ENCODE peak calls at places on chromosomes 16 and 17, in four cellular contexts. U, R, B and W are unnamed samples.

GRCh38 chr17:80498242-80498919 is 22.0 kb upstream of the NPTX1 start:
- DNase-seq in U (peak), R (no peak), B (no peak), W (no peak)

GRCh38 chr17:30372755-30373154 is 6.0 kb upstream of the CPD start:
- DNase-seq in U (no peak), R (peak), B (no peak), W (no peak)

GRCh38 chr17:27538156-27538955 is 82.1 kb downstream of the KSR1 start:
- DNase-seq in U (no peak), R (no peak), B (no peak), W (no peak)

GRCh38 chr17:29526322-29526721 is 40.5 kb downstream of the ABHD15 start:
- DNase-seq in U (no peak), R (no peak), B (no peak), W (no peak)

GRCh38 chr17:73705594-73705993 is 61.3 kb upstream of the SDK2 start:
- DNase-seq in U (no peak), R (no peak), B (no peak), W (no peak)

GRCh38 chr16:35795361-35796029 is 2336.1 kb downstream of the TP53TG3F start:
- DNase-seq in U (no peak), R (no peak), B (no peak), W (no peak)

GRCh38 chr16:88770459-88771293 is 14.3 kb downstream of the PIEZO1 start:
- DNase-seq in U (peak), R (peak), B (no peak), W (peak)

GRCh38 chr16:84246679-84247077 is 6.9 kb upstream of the KCNG4 start:
- DNase-seq in U (no peak), R (peak), B (no peak), W (no peak)

GRCh38 chr16:57564571-57565270 is 22.3 kb downstream of the ADGRG5 start:
- DNase-seq in U (no peak), R (no peak), B (no peak), W (no peak)

GRCh38 chr17:6476061-6476833 is 32.0 kb downstream of the PIMREG start:
- DNase-seq in U (no peak), R (no peak), B (no peak), W (no peak)

GRCh38 chr17:31581022-31581483 is 189.6 kb downstream of the RAB11FIP4 start:
- DNase-seq in U (no peak), R (no peak), B (no peak), W (no peak)

GRCh38 chr17:41625602-41626001 is 1.2 kb upstream of the KRT17 start:
- DNase-seq in U (no peak), R (no peak), B (no peak), W (no peak)

GRCh38 chr17:58822148-58823050 is 66.7 kb downstream of the PPM1E start:
- DNase-seq in U (no peak), R (no peak), B (no peak), W (no peak)

GRCh38 chr17:81466564-81467472 is 45.8 kb downstream of the ACTG1 start:
- DNase-seq in U (peak), R (no peak), B (no peak), W (no peak)

GRCh38 chr17:35433075-35433894 is 985 bp upstream of the SLFN12 start:
- DNase-seq in U (peak), R (peak), B (peak), W (peak)

GRCh38 chr16:30766922-30767284 is 4.8 kb downstream of the RNF40 start:
- DNase-seq in U (no peak), R (no peak), B (no peak), W (no peak)

GRCh38 chr16:28186752-28187151 is 25.0 kb downstream of the XPO6 start:
- DNase-seq in U (no peak), R (no peak), B (no peak), W (no peak)

GRCh38 chr17:69960755-69961154 is 114.3 kb upstream of the KCNJ16 start:
- DNase-seq in U (no peak), R (no peak), B (no peak), W (no peak)

GRCh38 chr16:21281698-21282389 is 3.8 kb upstream of the CRYM start:
- DNase-seq in U (no peak), R (no peak), B (no peak), W (no peak)

GRCh38 chr16:21647562-21648164 is 4.7 kb downstream of the IGSF6 start:
- DNase-seq in U (peak), R (no peak), B (no peak), W (no peak)

GRCh38 chr17:55708575-55708974 is 14.1 kb downstream of the TMEM100 start:
- DNase-seq in U (no peak), R (no peak), B (no peak), W (no peak)

GRCh38 chr16:69593756-69594155 is 28.0 kb downstream of the NFAT5 start:
- DNase-seq in U (peak), R (no peak), B (no peak), W (no peak)

GRCh38 chr16:53812914-53813313 is 109.0 kb downstream of the FTO start:
- DNase-seq in U (no peak), R (peak), B (no peak), W (no peak)

GRCh38 chr17:60321336-60322055 is 70.4 kb downstream of the USP32 start:
- DNase-seq in U (no peak), R (no peak), B (peak), W (no peak)

GRCh38 chr17:6910987-6911603 is 79.6 kb upstream of the TEKT1 start:
- DNase-seq in U (peak), R (peak), B (no peak), W (no peak)

GRCh38 chr16:72787519-72788268 is 260.2 kb downstream of the ZFHX3 start:
- DNase-seq in U (no peak), R (no peak), B (peak), W (peak)

GRCh38 chr16:24635900-24636610 is 93.4 kb upstream of the TNRC6A start:
- DNase-seq in U (no peak), R (no peak), B (no peak), W (no peak)

GRCh38 chr17:79214459-79214858 is 139.8 kb downstream of the ENGASE start:
- DNase-seq in U (no peak), R (no peak), B (no peak), W (no peak)

GRCh38 chr16:78484509-78485058 is 385.1 kb downstream of the WWOX start:
- DNase-seq in U (no peak), R (no peak), B (no peak), W (no peak)

GRCh38 chr16:86495357-86495701 is 15.0 kb upstream of the FOXF1 start:
- DNase-seq in U (no peak), R (no peak), B (no peak), W (no peak)

GRCh38 chr17:22703786-22704441 is 1011.6 kb downstream of the KCNJ18 start:
- DNase-seq in U (no peak), R (peak), B (no peak), W (no peak)

GRCh38 chr16:82011199-82011641 is at the start of gene SDR42E1:
- DNase-seq in U (no peak), R (no peak), B (peak), W (no peak)

GRCh38 chr17:33642002-33642401 is 348.9 kb upstream of the ASIC2 start:
- DNase-seq in U (no peak), R (peak), B (no peak), W (no peak)

GRCh38 chr16:57485916-57486857 is at the start of gene DOK4:
- DNase-seq in U (no peak), R (peak), B (no peak), W (peak)

GRCh38 chr17:12256380-12256995 is 235.8 kb downstream of the MAP2K4 start:
- DNase-seq in U (peak), R (peak), B (peak), W (no peak)

GRCh38 chr16:46853713-46854443 is 22.9 kb upstream of the C16orf87 start:
- DNase-seq in U (peak), R (peak), B (no peak), W (peak)

GRCh38 chr17:17479209-17479608 is 2.4 kb downstream of the MED9 start:
- DNase-seq in U (peak), R (no peak), B (no peak), W (no peak)

GRCh38 chr16:6672507-6672906 is 660.1 kb upstream of the RBFOX1 start:
- DNase-seq in U (no peak), R (no peak), B (no peak), W (no peak)

DNA sequence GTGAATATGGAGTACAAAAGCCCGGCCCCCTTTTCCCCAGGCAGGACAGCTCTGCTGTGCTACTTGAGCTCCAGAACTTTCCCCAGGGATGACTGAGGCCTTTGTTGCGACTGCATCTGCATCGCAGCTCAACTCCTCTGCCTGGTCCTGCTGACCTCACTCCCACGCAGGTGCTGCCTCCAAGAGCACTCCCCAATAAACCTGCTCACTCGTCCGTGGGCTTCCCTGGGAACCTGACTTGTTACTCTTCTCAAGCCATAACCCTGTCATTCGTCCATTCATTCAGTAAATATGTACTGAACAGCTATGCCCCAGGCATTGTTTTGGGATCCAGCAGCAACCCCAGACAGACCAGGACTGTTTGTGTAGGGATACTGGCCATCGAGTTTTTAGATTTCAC is 11.6 kb upstream of the RMI2 start:
- DNase-seq in U (no peak), R (no peak), B (no peak), W (no peak)
- TF ChIP-seq TCF7 in U (no peak), R (no peak), B (no peak), W (no peak)

GRCh38 chr17:37816951-37817350 is 72.1 kb upstream of the HNF1B start:
- DNase-seq in U (no peak), R (no peak), B (no peak), W (no peak)
- TF ChIP-seq TCF7 in U (no peak), R (no peak), B (no peak), W (no peak)

DNA sequence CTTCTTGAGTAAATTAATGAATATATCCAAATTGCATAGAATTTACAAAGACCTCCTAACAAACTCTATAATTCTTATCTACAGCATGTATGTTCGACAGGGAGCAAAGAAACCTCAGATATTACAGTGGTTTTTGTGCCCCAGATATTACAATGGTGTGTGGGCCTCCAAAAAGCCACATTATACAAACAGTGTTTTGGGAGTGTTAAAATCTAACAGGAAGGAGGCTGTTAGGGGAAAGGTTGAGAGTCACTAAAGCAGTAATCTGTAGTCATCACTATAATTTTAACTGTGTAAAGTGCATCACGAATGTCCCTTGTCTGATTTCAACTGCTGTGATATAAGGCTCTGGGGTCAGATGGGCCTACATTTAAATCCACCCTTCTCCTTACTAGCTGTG is 400.2 kb upstream of the C16orf82 start:
- DNase-seq in U (no peak), R (no peak), B (no peak), W (no peak)
- TF ChIP-seq TCF7 in U (no peak), R (no peak), B (no peak), W (no peak)

GRCh38 chr16:3868967-3869366 is 11.5 kb downstream of the CREBBP start:
- DNase-seq in U (no peak), R (no peak), B (no peak), W (no peak)

GRCh38 chr16:3872216-3872895 is 8.2 kb downstream of the CREBBP start:
- DNase-seq in U (no peak), R (no peak), B (no peak), W (no peak)

GRCh38 chr16:3865241-3865640 is 15.3 kb downstream of the CREBBP start:
- DNase-seq in U (no peak), R (no peak), B (no peak), W (no peak)

GRCh38 chr16:3866703-3867431 is 13.6 kb downstream of the CREBBP start:
- DNase-seq in U (no peak), R (no peak), B (no peak), W (no peak)

GRCh38 chr16:3868556-3868955 is 12.0 kb downstream of the CREBBP start:
- DNase-seq in U (no peak), R (no peak), B (no peak), W (no peak)
- TF ChIP-seq TCF7 in U (no peak), R (no peak), B (no peak), W (no peak)

DNA sequence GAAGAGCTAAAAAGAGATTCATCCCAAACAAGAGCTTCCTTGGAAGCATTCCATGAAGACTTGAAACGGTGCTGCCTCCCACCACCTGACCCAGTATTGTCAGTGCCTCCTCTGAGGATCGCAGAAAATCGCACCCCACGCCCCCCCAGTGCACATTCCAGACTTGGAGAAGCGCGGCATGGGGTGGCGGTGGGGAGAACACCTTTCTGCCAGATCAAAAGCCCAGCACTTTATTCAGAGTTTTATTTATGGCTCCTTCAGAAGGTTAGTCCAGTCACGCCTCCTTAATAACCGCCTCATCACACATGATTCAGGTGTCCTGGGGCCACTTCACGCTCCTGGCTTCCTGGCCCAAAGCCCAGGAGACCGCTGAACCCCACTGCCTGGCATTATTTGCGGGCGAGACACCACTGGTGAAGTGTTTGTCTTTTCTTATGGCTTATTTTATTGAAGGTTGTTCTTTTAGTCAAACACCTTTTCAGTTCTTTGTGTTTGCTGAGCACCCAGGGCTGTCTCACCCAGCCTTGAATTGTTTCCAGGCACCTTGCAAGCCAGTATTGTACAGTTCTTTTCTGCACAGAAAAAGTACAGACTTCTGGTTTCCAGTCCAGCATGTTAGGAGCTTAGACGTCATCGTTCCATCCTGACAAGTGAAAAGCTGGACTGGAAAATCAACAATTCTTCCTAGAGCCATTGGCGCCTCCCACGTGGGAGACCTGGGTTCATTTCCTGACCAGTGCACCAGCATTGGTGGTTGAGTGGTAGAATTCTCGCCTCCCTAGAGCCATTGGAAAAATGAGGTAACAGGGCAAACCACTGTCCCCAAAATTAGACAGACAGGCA is 79.6 kb upstream of the CACNG5 start:
- DNase-seq in U (no peak), R (no peak), B (no peak), W (no peak)
- TF ChIP-seq TCF7 in U (no peak), R (no peak), B (no peak), W (no peak)

GRCh38 chr16:25872369-25873070 is 180.8 kb downstream of the HS3ST4 start:
- DNase-seq in U (no peak), R (no peak), B (no peak), W (no peak)
- TF ChIP-seq TCF7 in U (no peak), R (no peak), B (no peak), W (no peak)

DNA sequence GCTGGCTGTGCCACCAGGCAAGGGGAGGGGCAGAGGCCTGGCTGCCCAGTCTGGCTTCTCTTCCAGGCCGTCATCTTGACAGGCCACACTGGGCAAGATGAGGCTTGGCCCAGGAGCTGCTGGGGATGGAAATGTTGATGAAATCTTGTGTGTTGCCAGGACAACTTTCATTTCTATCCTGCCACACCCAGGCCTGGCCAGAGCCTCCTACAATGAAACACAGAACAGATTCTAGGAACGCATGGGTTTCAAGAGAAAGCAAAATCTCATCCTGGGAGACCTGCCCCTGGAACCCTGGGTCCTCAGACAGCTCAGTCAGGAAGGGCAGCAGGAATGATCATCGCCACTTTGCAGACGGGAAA is 9.3 kb downstream of the HEXIM2 start:
- DNase-seq in U (no peak), R (no peak), B (no peak), W (no peak)
- TF ChIP-seq TCF7 in U (no peak), R (no peak), B (no peak), W (no peak)

GRCh38 chr17:39197380-39198185 is at the start of gene CACNB1:
- DNase-seq in U (peak), R (peak), B (no peak), W (peak)
- TF ChIP-seq TCF7 in U (no peak), R (no peak), B (no peak), W (no peak)

DNA sequence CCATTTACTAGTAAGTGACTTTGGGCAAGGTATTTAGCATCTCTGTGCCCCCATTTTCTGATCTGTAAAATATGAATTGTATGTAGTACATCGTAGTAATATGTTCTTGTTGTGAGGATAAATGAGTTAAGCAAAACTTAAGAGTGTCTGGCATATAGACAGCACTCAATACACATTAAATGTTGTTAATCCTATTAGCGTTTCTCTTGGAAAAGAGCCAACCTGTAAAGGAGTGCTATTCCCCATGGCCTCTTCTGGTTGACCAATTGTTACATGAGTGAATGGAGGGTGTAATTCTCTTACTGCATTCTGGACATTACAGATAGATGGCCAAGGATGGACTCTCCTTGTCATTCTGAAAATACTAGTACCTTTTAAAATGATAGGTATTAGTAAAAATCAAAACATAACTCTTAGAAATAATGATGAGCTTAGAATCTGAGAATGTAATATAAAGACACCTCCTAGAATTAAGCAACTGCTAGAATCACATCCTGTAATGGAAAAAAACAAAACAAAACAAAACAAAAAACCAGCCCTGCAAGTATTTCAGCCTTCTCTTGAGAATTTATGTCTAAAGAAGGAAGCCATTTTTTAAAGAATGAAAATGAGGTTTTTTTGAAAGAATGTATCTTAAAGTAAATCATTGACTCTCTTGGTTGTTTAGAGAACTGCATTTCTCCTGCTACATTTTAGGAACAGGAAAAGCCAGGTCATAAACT is 30.5 kb downstream of the IQCK start:
- DNase-seq in U (no peak), R (no peak), B (no peak), W (no peak)
- TF ChIP-seq TCF7 in U (no peak), R (no peak), B (no peak), W (no peak)